ENCODE peak calls at places on chromosomes 7 and 10, in nine cellular contexts. V, F, T, D, Z, Y, J, M and Q are unnamed samples.

GRCh38 chr10:90413196-90413595 is 444.6 kb downstream of the HTR7 start:
- DNase-seq in F (no peak), V (no peak), D (no peak), T (no peak), M (no peak), Z (no peak), Y (no peak), J (no peak), Q (peak; percentile 50)

GRCh38 chr7:118053353-118053752 is 130.6 kb upstream of the LSM8 start:
- DNase-seq in D (no peak), J (no peak), T (no peak), V (no peak), Y (peak; percentile 71), M (no peak), F (peak; percentile 27), Z (no peak), Q (no peak)

GRCh38 chr7:96314402-96315108 is 7.3 kb downstream of the SLC25A13 start:
- DNase-seq in Y (peak; percentile 87), M (peak; percentile 36), Z (peak; percentile 19), V (no peak), T (no peak), D (no peak), F (no peak), J (no peak), Q (peak; percentile 31)

GRCh38 chr7:134859783-134860182 is 80.3 kb downstream of the CALD1 start:
- DNase-seq in Y (no peak), V (no peak), M (no peak), F (no peak), Z (no peak), J (no peak), D (no peak), T (no peak), Q (no peak)

GRCh38 chr10:459743-460142 is 229.7 kb downstream of the DIP2C start:
- DNase-seq in D (no peak), V (no peak), Z (no peak), Y (no peak), M (no peak), J (no peak), F (no peak), T (no peak), Q (no peak)

GRCh38 chr7:95811846-95812445 is 39.6 kb downstream of the DYNC1I1 start:
- DNase-seq in T (no peak), D (peak; percentile 34), F (no peak), J (no peak), V (no peak), M (no peak), Y (peak; percentile 54), Z (no peak), Q (no peak)

GRCh38 chr10:829241-829640 is 102.3 kb downstream of the LARP4B start:
- DNase-seq in T (no peak), J (no peak), Z (no peak), M (no peak), Y (no peak), D (no peak), V (no peak), F (no peak), Q (no peak)

GRCh38 chr10:15730341-15730740 is 10.6 kb upstream of the ITGA8 start:
- DNase-seq in F (no peak), Z (no peak), Y (no peak), J (no peak), M (no peak), D (no peak), T (no peak), V (no peak), Q (no peak)

GRCh38 chr10:122286872-122287271 is 15.8 kb downstream of the BTBD16 start:
- DNase-seq in Z (peak; percentile 44), M (no peak), J (no peak), D (no peak), V (peak; percentile 81), T (no peak), Y (peak; percentile 86), F (no peak), Q (peak; percentile 53)

GRCh38 chr10:70786799-70787415 is 1.7 kb upstream of the TBATA start:
- DNase-seq in Y (no peak), T (no peak), V (no peak), Z (no peak), J (no peak), D (no peak), F (no peak), M (no peak), Q (no peak)

GRCh38 chr10:26800468-26800867 is 60.3 kb downstream of the ABI1 start:
- DNase-seq in Z (no peak), D (no peak), M (no peak), V (no peak), F (no peak), T (no peak), J (no peak), Y (no peak), Q (no peak)

GRCh38 chr10:26799342-26799741 is 61.4 kb downstream of the ABI1 start:
- DNase-seq in V (no peak), D (no peak), M (no peak), Y (peak; percentile 51), J (peak; percentile 83), F (no peak), T (no peak), Z (no peak), Q (no peak)

GRCh38 chr10:26797340-26797739 is 63.4 kb downstream of the ABI1 start:
- DNase-seq in Z (no peak), M (no peak), J (no peak), V (no peak), Y (no peak), T (no peak), D (no peak), F (no peak), Q (no peak)

GRCh38 chr10:26801274-26801673 is 59.5 kb downstream of the ABI1 start:
- DNase-seq in T (no peak), F (no peak), Y (no peak), Z (no peak), V (no peak), M (no peak), J (no peak), D (no peak), Q (no peak)

DNA sequence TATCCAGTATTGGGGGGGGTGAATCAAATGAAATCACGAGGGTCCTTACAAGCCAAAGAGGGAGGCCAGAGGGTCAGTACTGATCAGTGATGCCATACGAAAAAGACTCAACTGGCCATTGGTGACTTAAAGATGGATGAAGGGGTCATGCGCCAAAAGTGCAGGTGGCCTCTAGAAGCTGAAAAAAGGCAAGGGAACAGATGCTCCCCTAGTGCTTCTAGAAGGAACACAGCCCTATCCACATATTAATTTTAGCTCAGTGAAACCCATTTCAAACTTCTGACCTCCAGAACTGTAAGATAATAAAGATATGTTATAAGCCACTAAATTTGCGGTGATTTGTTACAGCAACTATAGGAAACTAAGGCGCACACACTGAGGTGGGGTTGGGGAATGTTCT is 62.5 kb downstream of the ABI1 start:
- DNase-seq in V (no peak), Y (no peak), D (no peak), Z (no peak), F (no peak), T (no peak), J (no peak), M (no peak), Q (no peak)
- H3K4me3 ChIP-seq in V (no peak overlapping the region), Y (no peak overlapping the region), D (no peak overlapping the region), Z (no peak overlapping the region), F (no peak overlapping the region), T (no peak overlapping the region), J (no peak overlapping the region), M (no peak overlapping the region), Q (no peak overlapping the region)

DNA sequence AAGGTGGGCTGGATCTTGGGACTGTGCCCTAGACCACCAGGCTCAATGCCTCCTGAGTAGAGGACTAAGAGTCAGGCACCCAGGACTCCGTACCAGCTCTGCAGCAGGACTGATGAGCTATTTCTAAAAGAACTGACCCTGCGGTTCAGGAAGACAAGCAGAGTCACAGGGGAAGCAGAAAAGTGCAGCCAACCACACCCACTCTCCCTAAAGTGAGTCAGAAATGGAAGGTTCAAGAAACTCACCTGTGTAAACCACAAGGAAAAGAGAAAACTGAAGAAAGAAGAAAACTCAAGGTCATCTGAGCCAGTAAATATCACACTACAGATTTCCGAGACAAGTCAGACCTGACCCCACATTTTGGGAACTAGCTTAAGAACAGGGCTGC is 2.5 kb downstream of the PARP12 start:
- DNase-seq in M (no peak), Z (no peak), T (no peak), V (no peak), F (no peak), J (no peak), D (no peak), Y (no peak), Q (no peak)
- H3K4me3 ChIP-seq in M (no peak overlapping the region), Z (no peak overlapping the region), T (no peak overlapping the region), V (no peak overlapping the region), F (no peak overlapping the region), J (no peak overlapping the region), D (no peak overlapping the region), Y (no peak overlapping the region), Q (no peak overlapping the region)

DNA sequence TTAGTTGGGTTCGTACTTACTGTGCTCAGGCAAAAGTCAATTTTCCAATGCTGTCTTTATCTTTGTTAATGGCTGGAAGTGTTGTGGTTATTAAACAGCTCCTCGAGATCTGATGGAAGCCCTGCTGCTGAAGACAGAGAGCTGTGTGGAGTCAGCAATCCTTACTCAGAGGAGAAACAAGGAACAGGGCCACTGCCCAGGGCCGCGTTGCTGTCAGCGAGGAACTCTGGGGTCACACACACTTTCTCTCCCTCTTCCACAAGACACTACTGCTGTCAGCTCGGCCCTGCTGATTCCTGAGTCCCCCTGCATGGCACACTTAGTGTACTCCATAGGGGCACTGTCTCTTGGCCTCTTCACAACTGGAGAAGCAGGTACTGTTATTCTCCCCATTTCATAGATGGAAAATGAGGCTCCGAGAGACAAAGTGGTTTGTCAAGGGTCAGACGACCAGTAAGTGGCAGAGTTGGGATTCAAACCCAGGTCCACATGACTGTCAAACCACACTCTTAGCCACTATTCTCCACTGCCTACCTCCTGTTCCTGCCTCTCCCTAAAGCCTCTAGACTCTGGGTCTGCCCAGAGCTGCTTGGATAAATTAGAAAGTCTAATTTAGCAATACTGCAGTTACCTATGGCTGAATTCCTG is 29.3 kb upstream of the PDCD4 start:
- DNase-seq in J (peak; percentile 68), Y (no peak), V (no peak), M (no peak), T (no peak), Z (no peak), F (no peak), D (no peak), Q (no peak)
- H3K4me3 ChIP-seq in J (peak overlapping the region; percentile 82), Y (no peak overlapping the region), V (no peak overlapping the region), M (no peak overlapping the region), T (no peak overlapping the region), Z (no peak overlapping the region), F (no peak overlapping the region), D (no peak overlapping the region), Q (no peak overlapping the region)

GRCh38 chr7:103077318-103077717 is 2.4 kb downstream of the ARMC10 start:
- DNase-seq in F (no peak), M (no peak), D (no peak), V (no peak), Z (no peak), Y (no peak), J (no peak), T (no peak), Q (no peak)

GRCh38 chr7:103080923-103081322 is 6.0 kb downstream of the ARMC10 start:
- DNase-seq in F (no peak), J (no peak), Y (no peak), V (no peak), T (no peak), D (no peak), Z (no peak), M (no peak), Q (no peak)

GRCh38 chr7:103082497-103082896 is 7.6 kb downstream of the ARMC10 start:
- DNase-seq in Z (no peak), T (no peak), Y (no peak), F (no peak), D (no peak), J (no peak), V (no peak), M (no peak), Q (no peak)

GRCh38 chr7:103079836-103080235 is 4.9 kb downstream of the ARMC10 start:
- DNase-seq in J (no peak), V (no peak), D (no peak), Y (no peak), T (no peak), M (no peak), F (no peak), Z (no peak), Q (no peak)

GRCh38 chr7:103083210-103083609 is 8.3 kb downstream of the ARMC10 start:
- DNase-seq in T (no peak), J (no peak), D (no peak), F (no peak), Y (no peak), V (no peak), Z (no peak), M (no peak), Q (no peak)
- H3K4me3 ChIP-seq in T (no peak overlapping the region), J (no peak overlapping the region), D (no peak overlapping the region), F (no peak overlapping the region), Y (no peak overlapping the region), V (no peak overlapping the region), Z (no peak overlapping the region), M (no peak overlapping the region), Q (no peak overlapping the region)